ENCODE peak calls at places on chromosome 5, in five cellular contexts. Z is mesendoderm, Q is mammary epithelial cell, P is adipocyte, M is K562. D is an unnamed sample.

GRCh38 chr5:95800553-95800952 is 22.0 kb downstream of the GLRX start:
- DNase-seq in Z (no peak), Q (no peak), P (no peak), M (no peak), D (no peak)

GRCh38 chr5:87120518-87121314 is 147.0 kb upstream of the RASA1 start:
- DNase-seq in Z (no peak), Q (peak; percentile 99), P (peak; percentile 75), M (no peak), D (no peak)

GRCh38 chr5:35920890-35921289 is 17.5 kb downstream of the CAPSL start:
- DNase-seq in Z (peak; percentile 32), Q (no peak), P (no peak), M (no peak), D (no peak)

GRCh38 chr5:39774597-39774996 is 349.8 kb upstream of the DAB2 start:
- DNase-seq in Z (no peak), Q (no peak), P (no peak), M (no peak), D (no peak)

GRCh38 chr5:133906303-133906702 is 62.1 kb downstream of the C5orf15 start:
- DNase-seq in Z (no peak), Q (no peak), P (no peak), M (peak; percentile 33), D (no peak)

GRCh38 chr5:112551437-112552018 is 132.5 kb upstream of the EPB41L4A start:
- DNase-seq in Z (peak; percentile 62), Q (peak; percentile 35), P (peak; percentile 88), M (peak; percentile 44), D (peak; percentile 53)

GRCh38 chr5:149938272-149938671 is 6.3 kb downstream of the PDE6A start:
- DNase-seq in Z (no peak), Q (peak; percentile 89), P (peak; percentile 68), M (no peak), D (peak; percentile 86)

GRCh38 chr5:1809416-1810035 is 8.3 kb downstream of the NDUFS6 start:
- DNase-seq in Z (no peak), Q (no peak), P (no peak), M (no peak), D (no peak)

GRCh38 chr5:61744690-61745619 is 412.9 kb downstream of the ZSWIM6 start:
- DNase-seq in Z (peak; percentile 51), Q (no peak), P (no peak), M (no peak), D (no peak)

GRCh38 chr5:53503819-53504218 is 23.4 kb downstream of the FST start:
- DNase-seq in Z (no peak), Q (no peak), P (no peak), M (no peak), D (no peak)

GRCh38 chr5:6456766-6457370 is 8.2 kb downstream of the UBE2QL1 start:
- DNase-seq in Z (no peak), Q (no peak), P (no peak), M (no peak), D (no peak)

GRCh38 chr5:39283231-39283818 is 64.0 kb upstream of the FYB1 start:
- DNase-seq in Z (peak; percentile 94), Q (peak; percentile 76), P (peak; percentile 84), M (peak; percentile 33), D (peak; percentile 63)

GRCh38 chr5:135468541-135468940 is 16.4 kb upstream of the TIFAB start:
- DNase-seq in Z (no peak), Q (no peak), P (no peak), M (no peak), D (no peak)

GRCh38 chr5:158590936-158591863 is 508.5 kb downstream of the EBF1 start:
- DNase-seq in Z (peak; percentile 94), Q (peak; percentile 1), P (peak; percentile 74), M (no peak), D (no peak)

GRCh38 chr5:75744355-75744754 is 27.1 kb upstream of the POC5 start:
- DNase-seq in Z (no peak), Q (no peak), P (no peak), M (no peak), D (no peak)

GRCh38 chr5:120207139-120207538 is 257.0 kb upstream of the PRR16 start:
- DNase-seq in Z (no peak), Q (no peak), P (peak; percentile 75), M (no peak), D (no peak)

GRCh38 chr5:78591227-78591626 is 57.3 kb downstream of the LHFPL2 start:
- DNase-seq in Z (peak; percentile 51), Q (peak; percentile 82), P (peak; percentile 65), M (no peak), D (no peak)

GRCh38 chr5:117131048-117131679 is 556.5 kb upstream of the SEMA6A start:
- DNase-seq in Z (no peak), Q (peak; percentile 61), P (no peak), M (no peak), D (no peak)

GRCh38 chr5:167730121-167730520 is 561.3 kb upstream of the WWC1 start:
- DNase-seq in Z (peak; percentile 36), Q (peak; percentile 90), P (peak; percentile 89), M (no peak), D (no peak)

GRCh38 chr5:175681975-175682354 is 24.1 kb downstream of the HRH2 start:
- DNase-seq in Z (no peak), Q (no peak), P (no peak), M (no peak), D (no peak)

GRCh38 chr5:170985486-170985885 is 123.7 kb downstream of the RANBP17 start:
- DNase-seq in Z (no peak), Q (no peak), P (peak; percentile 12), M (no peak), D (no peak)

GRCh38 chr5:172641359-172642045 is 439 bp downstream of the NEURL1B start:
- DNase-seq in Z (no peak), Q (no peak), P (no peak), M (no peak), D (no peak)

GRCh38 chr5:118863345-118863744 is 125.0 kb downstream of the DTWD2 start:
- DNase-seq in Z (no peak), Q (peak; percentile 67), P (peak; percentile 4), M (no peak), D (no peak)

GRCh38 chr5:108461628-108462367 is 79.9 kb upstream of the FBXL17 start:
- DNase-seq in Z (no peak), Q (peak; percentile 59), P (peak; percentile 86), M (no peak), D (no peak)

DNA sequence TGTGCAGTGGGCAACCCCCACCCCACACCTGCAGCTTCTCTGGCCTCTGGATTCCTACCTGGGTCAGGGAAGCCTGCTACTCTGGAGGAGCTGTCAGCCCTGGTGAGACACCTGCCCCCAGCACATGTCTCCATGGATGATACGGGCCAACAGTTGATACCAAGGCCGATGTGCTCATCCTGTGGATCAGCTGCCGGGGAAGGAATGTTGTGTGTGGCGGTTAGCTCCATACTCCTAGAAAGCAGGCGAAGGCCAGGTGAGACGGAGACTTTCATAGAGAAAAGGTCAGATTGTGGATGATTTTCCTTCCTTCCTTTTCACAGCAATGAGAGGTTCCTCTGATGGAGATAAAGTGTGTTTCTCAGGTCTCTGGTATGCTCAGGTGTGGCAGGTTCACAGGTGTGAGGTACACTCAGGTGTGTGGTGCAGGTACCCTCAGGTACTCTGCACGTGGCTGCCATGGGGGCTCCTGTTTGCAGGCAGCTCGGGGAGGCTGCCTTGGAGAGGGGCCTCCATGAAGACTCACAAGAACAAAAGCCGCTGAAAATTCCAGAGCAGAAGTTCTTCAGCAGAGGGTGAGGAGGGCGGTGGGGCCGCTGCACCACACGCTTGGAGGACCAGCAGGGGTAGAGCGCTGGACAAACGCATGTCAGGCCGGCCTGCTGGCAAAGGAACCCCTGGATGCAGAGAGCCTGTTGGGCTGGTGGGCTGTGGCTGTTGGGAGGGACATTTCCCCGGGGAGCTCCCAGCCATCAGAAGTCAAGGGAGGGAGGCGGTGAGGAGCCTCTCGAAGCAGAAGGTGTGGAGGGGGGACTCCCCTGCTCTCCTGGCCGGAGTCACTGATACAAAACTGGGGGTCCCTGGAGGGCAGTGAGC is 5.1 kb upstream of the AHRR start:
- DNase-seq in Z (no peak), Q (no peak), P (no peak), M (no peak), D (no peak)
- H3K4me1 ChIP-seq in Z (no peaks in the 10 kb centered on the region), Q (peaks cover 8% of the 10 kb centered on the region), P (peaks cover 16% of the 10 kb centered on the region), M (no peaks in the 10 kb centered on the region), D (peaks cover 7% of the 10 kb centered on the region)

GRCh38 chr5:167511-167910 is 23.8 kb upstream of the LRRC14B start:
- DNase-seq in Z (no peak), Q (no peak), P (no peak), M (no peak), D (no peak)

GRCh38 chr5:166441-167372 is 24.6 kb upstream of the LRRC14B start:
- DNase-seq in Z (no peak), Q (no peak), P (no peak), M (no peak), D (no peak)

GRCh38 chr5:169071-169727 is 22.1 kb upstream of the LRRC14B start:
- DNase-seq in Z (no peak), Q (no peak), P (peak; percentile 85), M (no peak), D (no peak)

GRCh38 chr5:169728-170094 is 21.6 kb upstream of the LRRC14B start:
- DNase-seq in Z (no peak), Q (no peak), P (no peak), M (no peak), D (no peak)

GRCh38 chr5:167982-168660 is 23.2 kb upstream of the LRRC14B start:
- DNase-seq in Z (no peak), Q (peak; percentile 20), P (peak; percentile 94), M (no peak), D (no peak)
- H3K9ac ChIP-seq in Z (no peak overlapping the region), Q (no peak overlapping the region), P (no peak overlapping the region), M (no peak overlapping the region), D (no peak overlapping the region)

GRCh38 chr5:43017438-43017820 is 22.7 kb downstream of the ANXA2R start:
- DNase-seq in Z (peak; percentile 67), Q (no peak), P (peak; percentile 61), M (no peak), D (peak; percentile 43)

GRCh38 chr5:43016217-43016779 is 23.8 kb downstream of the ANXA2R start:
- DNase-seq in Z (peak; percentile 53), Q (no peak), P (no peak), M (no peak), D (no peak)

GRCh38 chr5:43019293-43019614 is 20.9 kb downstream of the ANXA2R start:
- DNase-seq in Z (no peak), Q (no peak), P (no peak), M (no peak), D (no peak)

GRCh38 chr5:43020294-43020711 is 19.8 kb downstream of the ANXA2R start:
- DNase-seq in Z (peak; percentile 67), Q (no peak), P (peak; percentile 74), M (no peak), D (peak; percentile 32)

DNA sequence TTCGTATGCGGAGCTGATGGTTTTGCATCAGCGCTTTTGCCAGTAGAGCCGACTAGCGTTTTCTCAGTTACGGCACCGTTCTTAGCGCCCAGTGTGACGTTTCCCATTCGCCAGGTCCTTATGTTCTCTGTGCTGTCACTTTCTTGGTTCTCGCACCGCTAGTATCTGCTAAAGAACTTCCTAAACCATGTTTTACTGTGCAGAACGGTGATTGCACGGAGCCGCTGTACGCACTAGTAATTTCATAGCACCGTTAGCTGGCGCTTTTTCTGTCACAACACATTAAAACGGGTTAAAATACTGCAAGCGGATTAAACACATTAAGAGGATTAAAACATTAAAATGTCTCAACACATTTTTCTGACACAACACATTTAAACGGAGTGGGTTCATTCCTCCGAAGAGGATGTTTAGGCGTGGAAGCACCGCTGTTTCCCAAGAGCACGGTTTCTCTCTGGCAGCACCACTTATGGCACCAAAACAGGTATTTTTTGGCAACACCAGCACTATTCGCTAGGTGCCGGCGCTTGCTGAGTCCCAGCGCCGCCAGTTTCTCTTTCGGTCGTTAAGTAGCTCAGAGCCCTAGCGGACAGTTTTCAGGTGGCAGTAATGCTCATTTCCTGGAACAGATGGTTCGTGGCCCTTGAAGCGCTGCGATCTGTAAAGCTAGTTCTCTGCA is 20.4 kb downstream of the ANXA2R start:
- DNase-seq in Z (peak; percentile 95), Q (no peak), P (peak; percentile 86), M (no peak), D (peak; percentile 79)
- H3K4me3 ChIP-seq in Z (peak overlapping the region; percentile 1), Q (no peak overlapping the region), P (peak overlapping the region; percentile 94), M (no peak overlapping the region), D (peak overlapping the region; percentile 55)

GRCh38 chr5:131375351-131375750 is 111.5 kb downstream of the CDC42SE2 start:
- DNase-seq in Z (no peak), Q (no peak), P (no peak), M (no peak), D (no peak)
- H3K4me1 ChIP-seq in Z (no peaks in the 10 kb centered on the region), Q (no peaks in the 10 kb centered on the region), P (peaks cover 22% of the 10 kb centered on the region), M (peaks cover 39% of the 10 kb centered on the region), D (peaks cover 16% of the 10 kb centered on the region)

D was measured in colonic mucosa.